ENCODE peak calls at places on chromosomes 13 and 19, in six cellular contexts. B, L, P, A, X and W are unnamed samples.

GRCh38 chr13:76696370-76696769 is 189.8 kb downstream of the KCTD12 start:
- DNase-seq in A (peak; percentile 33), B (no peak), X (no peak), L (no peak), P (no peak), W (no peak)

GRCh38 chr19:41909706-41910105 is 18.5 kb downstream of the ERFL start:
- DNase-seq in B (no peak), L (no peak), P (no peak), X (no peak), A (no peak), W (no peak)

GRCh38 chr13:28204043-28204442 is 65.7 kb downstream of the PAN3 start:
- DNase-seq in X (no peak), B (no peak), L (no peak), P (no peak), A (no peak), W (no peak)

GRCh38 chr13:44759723-44760360 is 183.7 kb upstream of the TSC22D1 start:
- DNase-seq in A (no peak), X (no peak), B (no peak), P (no peak), L (no peak), W (no peak)

GRCh38 chr19:48196933-48197665 is 26.6 kb downstream of the ZSWIM9 start:
- DNase-seq in B (no peak), P (no peak), L (no peak), A (peak; percentile 21), X (no peak), W (no peak)

GRCh38 chr13:33662392-33662791 is 155.6 kb upstream of the RFC3 start:
- DNase-seq in B (no peak), L (no peak), A (no peak), X (no peak), P (no peak), W (no peak)

GRCh38 chr13:36212789-36213188 is 1.6 kb downstream of the SOHLH2 start:
- DNase-seq in A (no peak), X (no peak), P (no peak), B (no peak), L (no peak), W (no peak)

GRCh38 chr19:53908933-53909415 is at the start of gene CACNG7:
- DNase-seq in X (no peak), B (no peak), P (no peak), A (no peak), L (no peak), W (peak; percentile 50)

GRCh38 chr19:52188822-52189744 is 769 bp upstream of the PPP2R1A start:
- DNase-seq in A (no peak), B (no peak), P (no peak), L (no peak), X (no peak), W (no peak)

GRCh38 chr13:22903925-22904324 is 276.9 kb upstream of the SGCG start:
- DNase-seq in X (no peak), P (no peak), A (no peak), B (no peak), L (no peak), W (no peak)

GRCh38 chr13:79946556-79946955 is 394.4 kb downstream of the SPRY2 start:
- DNase-seq in L (no peak), X (no peak), A (no peak), P (no peak), B (no peak), W (no peak)